ENCODE peak calls at places on chromosomes 1 and 21, in seven cellular contexts. P is SHP77, L is fibroblast of lung, W is progenitor cell of endocrine pancreas, T is HT-29, Q is NCI-H1105 treated with DMSO at 0.1 percent for 48 hours, C is spleen. Y is an unnamed sample.
A peak's percentile ranks its signal among the peaks of the same experiment; 100 is the strongest.

GRCh38 chr1:248858096-248858890 is 592 bp downstream of the ZNF692 start:
- DNase-seq in W (peak; percentile 80), Q (peak; percentile 33), L (peak; percentile 69), P (peak; percentile 75), C (peak; percentile 92), T (peak; percentile 85), Y (peak; percentile 82)

GRCh38 chr1:8825985-8826481 is 8.6 kb upstream of the RERE start:
- DNase-seq in T (no peak), W (no peak), Q (no peak), P (no peak), C (no peak), L (peak; percentile 91), Y (no peak)

GRCh38 chr1:32696041-32696440 is 6.5 kb downstream of the SYNC start:
- DNase-seq in Q (no peak), L (no peak), W (no peak), C (peak; percentile 47), T (no peak), P (no peak), Y (no peak)

GRCh38 chr1:1420654-1421134 is 382 bp downstream of the ANKRD65 start:
- DNase-seq in Q (no peak), T (no peak), W (no peak), C (no peak), P (no peak), L (no peak), Y (no peak)

GRCh38 chr1:227134686-227135314 is 183.5 kb downstream of the CDC42BPA start:
- DNase-seq in C (no peak), W (no peak), L (peak; percentile 11), P (no peak), Q (no peak), T (no peak), Y (no peak)

GRCh38 chr1:109704173-109704572 is 7.9 kb upstream of the GSTM5 start:
- DNase-seq in W (no peak), L (no peak), C (no peak), Q (no peak), P (no peak), T (no peak), Y (no peak)

GRCh38 chr1:117210831-117211261 is at the start of gene VTCN1:
- DNase-seq in Q (no peak), T (peak; percentile 55), L (no peak), C (no peak), W (no peak), P (no peak), Y (no peak)

GRCh38 chr1:42646056-42646455 is 12.2 kb upstream of the PPIH start:
- DNase-seq in T (no peak), W (no peak), P (no peak), C (no peak), Q (no peak), L (no peak), Y (no peak)

GRCh38 chr21:16116798-16117197 is 387.0 kb downstream of the USP25 start:
- DNase-seq in T (no peak), L (peak; percentile 89), P (no peak), W (no peak), C (no peak), Q (no peak), Y (no peak)